ENCODE peak calls at places on chromosomes 16 and 17, in four cellular contexts. M is HCT116, N is K562, Y is HepG2. G is an unnamed sample.

GRCh38 chr17:29568331-29569244 is at the start of gene TP53I13:
- DNase-seq in N (peak; percentile 96), Y (peak; percentile 51), M (peak; percentile 22), G (peak; percentile 87)

GRCh38 chr16:76650579-76650978 is 373.4 kb downstream of the CNTNAP4 start:
- DNase-seq in M (no peak), N (no peak), Y (peak; percentile 74), G (no peak)

GRCh38 chr17:2560658-2561057 is 32.8 kb upstream of the PAFAH1B1 start:
- DNase-seq in M (no peak), N (no peak), Y (no peak), G (no peak)

GRCh38 chr17:40103742-40104095 is 3.3 kb upstream of the NR1D1 start:
- DNase-seq in M (no peak), N (no peak), Y (no peak), G (no peak)

GRCh38 chr17:7549401-7550055 is 670 bp downstream of the TNFSF12 start:
- DNase-seq in Y (no peak), M (no peak), N (no peak), G (peak; percentile 58)

GRCh38 chr17:9346296-9346926 is 229.2 kb downstream of the STX8 start:
- DNase-seq in M (no peak), Y (no peak), N (no peak), G (no peak)

GRCh38 chr17:29049541-29050150 is 6.7 kb downstream of the PIPOX start:
- DNase-seq in N (no peak), M (no peak), Y (no peak), G (no peak)

GRCh38 chr16:73124097-73124652 is 76.2 kb upstream of the ZFHX3 start:
- DNase-seq in Y (no peak), N (no peak), M (no peak), G (no peak)

GRCh38 chr17:79850571-79851460 is 11.6 kb upstream of the CBX4 start:
- DNase-seq in Y (no peak), N (peak; percentile 52), M (peak; percentile 91), G (no peak)

GRCh38 chr17:9266769-9267168 is 245.5 kb downstream of the NTN1 start:
- DNase-seq in Y (no peak), N (no peak), M (no peak), G (no peak)

GRCh38 chr17:21388944-21389343 is 12.8 kb downstream of the KCNJ12 start:
- DNase-seq in N (no peak), Y (no peak), M (no peak), G (no peak)

GRCh38 chr16:70685061-70685937 is 554 bp downstream of the MTSS2 start:
- DNase-seq in Y (no peak), M (no peak), N (peak; percentile 52), G (no peak)

GRCh38 chr16:70686376-70687171 is 721 bp upstream of the MTSS2 start:
- DNase-seq in M (no peak), N (no peak), Y (no peak), G (no peak)

GRCh38 chr16:70684146-70685060 is 1.4 kb downstream of the MTSS2 start:
- DNase-seq in N (no peak), Y (no peak), M (no peak), G (no peak)

GRCh38 chr16:70687172-70687531 is 1.3 kb upstream of the MTSS2 start:
- DNase-seq in N (no peak), M (no peak), Y (no peak), G (no peak)

GRCh38 chr16:70685938-70686375 is at the start of gene MTSS2:
- DNase-seq in M (peak; percentile 35), N (peak; percentile 93), Y (peak; percentile 80), G (no peak)
- TF ChIP-seq CTCF in M (no peak), N (no peak), Y (no peak), G (no peak)

GRCh38 chr16:22688930-22689329 is 125.0 kb upstream of the HS3ST2 start:
- DNase-seq in M (no peak), Y (no peak), N (no peak), G (no peak)

GRCh38 chr16:22694887-22695382 is 119.0 kb upstream of the HS3ST2 start:
- DNase-seq in M (no peak), N (no peak), Y (no peak), G (no peak)

GRCh38 chr16:22692916-22693646 is 120.9 kb upstream of the HS3ST2 start:
- DNase-seq in Y (no peak), N (no peak), M (no peak), G (no peak)

GRCh38 chr16:22692034-22692433 is 121.9 kb upstream of the HS3ST2 start:
- DNase-seq in M (no peak), N (no peak), Y (no peak), G (no peak)

GRCh38 chr16:22693670-22694340 is 120.2 kb upstream of the HS3ST2 start:
- DNase-seq in Y (no peak), M (no peak), N (no peak), G (no peak)
- TF ChIP-seq FOSL1 in Y (no peak), M (no peak), N (no peak), G (no peak)

DNA sequence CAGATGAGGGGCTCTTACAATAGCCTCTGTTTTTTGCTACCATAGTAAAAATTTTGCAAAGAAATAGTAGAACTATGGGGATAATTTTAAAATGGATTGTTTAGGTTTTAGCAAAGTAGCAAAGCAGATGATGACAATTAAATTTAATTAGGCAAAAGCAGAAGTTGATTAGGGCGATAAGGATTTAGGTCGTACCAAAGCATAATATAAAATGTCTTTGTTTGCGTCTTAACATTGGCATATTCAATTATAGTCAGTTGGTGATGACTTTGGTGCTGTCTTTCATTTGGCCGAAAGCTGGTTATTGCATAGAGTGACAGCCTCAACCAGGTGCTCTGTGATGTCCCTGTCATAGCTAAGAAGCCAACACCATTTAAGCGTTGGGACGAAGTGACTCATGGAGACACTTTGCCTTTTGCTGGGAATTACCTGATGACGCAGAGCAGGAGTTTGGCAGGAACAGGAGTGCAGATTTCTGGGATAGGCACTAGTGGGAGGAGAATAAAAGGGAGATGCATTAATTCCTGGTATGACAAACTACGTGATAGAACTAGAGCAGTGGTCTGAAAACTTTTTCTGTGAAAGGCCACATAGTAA is 38.3 kb downstream of the MAP2K6 start:
- DNase-seq in N (no peak), M (no peak), Y (no peak), G (no peak)
- TF ChIP-seq CTCF in N (no peak), M (no peak), Y (no peak), G (no peak)

GRCh38 chr16:89104303-89104702 is 10.7 kb downstream of the ACSF3 start:
- DNase-seq in M (no peak), N (no peak), Y (no peak), G (no peak)

GRCh38 chr16:89107209-89107582 is 13.5 kb downstream of the ACSF3 start:
- DNase-seq in N (no peak), Y (no peak), M (no peak), G (no peak)

GRCh38 chr16:89104930-89105571 is 11.4 kb downstream of the ACSF3 start:
- DNase-seq in Y (no peak), N (no peak), M (no peak), G (no peak)

GRCh38 chr16:89106533-89107208 is 13.0 kb downstream of the ACSF3 start:
- DNase-seq in N (no peak), M (no peak), Y (no peak), G (no peak)

GRCh38 chr16:89105599-89106151 is 12.0 kb downstream of the ACSF3 start:
- DNase-seq in M (no peak), N (no peak), Y (no peak), G (no peak)
- TF ChIP-seq FOSL1 in M (no peak), N (no peak), Y (no peak), G (no peak)

GRCh38 chr17:75034236-75034908 is 12.4 kb downstream of the ATP5PD start:
- DNase-seq in N (peak; percentile 66), Y (peak; percentile 94), M (peak; percentile 93), G (peak; percentile 87)
- TF ChIP-seq CTCF in N (peak; percentile 14), Y (peak; percentile 48), M (no peak), G (no peak)

GRCh38 chr17:60664022-60664421 is 13.6 kb upstream of the BCAS3 start:
- DNase-seq in N (no peak), Y (no peak), M (no peak), G (no peak)
- TF ChIP-seq FOSL1 in N (no peak), Y (no peak), M (no peak), G (no peak)

DNA sequence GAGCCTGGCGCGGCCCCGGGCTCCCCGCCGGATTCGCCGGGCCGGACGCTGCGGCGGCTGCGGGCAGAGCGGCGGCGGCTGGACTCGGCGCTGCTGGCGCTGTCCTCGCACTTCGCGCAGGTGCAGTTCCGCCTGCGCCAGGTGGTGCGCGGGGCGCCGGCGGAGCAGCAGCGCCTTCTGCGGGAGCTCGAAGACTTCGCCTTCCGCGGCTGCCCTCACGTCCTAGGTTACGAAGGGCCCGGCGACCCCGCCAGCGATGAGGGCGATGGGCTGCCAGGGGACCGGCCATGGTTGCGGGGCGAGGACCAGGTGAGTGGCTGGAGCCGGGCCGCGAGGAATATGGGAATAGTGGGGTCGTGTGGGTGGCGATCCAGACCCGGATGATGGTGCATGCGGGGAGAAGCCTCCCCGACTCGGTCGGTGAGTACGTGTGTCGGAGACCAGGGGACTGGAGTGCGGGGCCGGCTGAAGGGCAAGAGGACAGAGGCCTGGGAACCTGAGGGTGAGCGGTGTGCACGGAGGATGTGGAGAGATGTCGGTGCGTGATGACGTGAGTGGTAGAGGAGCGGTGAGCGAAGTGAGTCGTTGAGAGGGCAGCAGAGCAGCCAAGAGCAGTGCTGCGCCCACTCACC is 517 bp downstream of the RUNDC1 start:
- DNase-seq in M (peak; percentile 31), Y (peak; percentile 55), N (peak; percentile 67), G (peak; percentile 65)
- TF ChIP-seq CTCF in M (no peak), Y (peak; percentile 72), N (peak; percentile 78), G (peak; percentile 34)